ENCODE peak calls at places on chromosome 11, in nine cellular contexts. D, S, Z, O, E, U, X, H and J are unnamed samples.

GRCh38 chr11:76329983-76330382 is 50.9 kb downstream of the THAP12 start:
- DNase-seq in D (peak), S (no peak), Z (no peak), O (no peak), E (no peak), U (no peak), X (no peak), H (peak), J (no peak)

GRCh38 chr11:67483901-67484665 is 1.3 kb downstream of the AIP start:
- DNase-seq in D (no peak), S (no peak), Z (no peak), O (no peak), E (peak), U (no peak), X (no peak), H (no peak), J (no peak)

GRCh38 chr11:131279685-131280084 is 90.7 kb upstream of the NTM start:
- DNase-seq in D (no peak), S (no peak), Z (no peak), O (no peak), E (no peak), U (no peak), X (no peak), H (no peak), J (no peak)

GRCh38 chr11:64629796-64630562 is 39.0 kb downstream of the SLC22A12 start:
- DNase-seq in D (no peak), S (no peak), Z (peak), O (no peak), E (no peak), U (no peak), X (no peak), H (no peak), J (no peak)

GRCh38 chr11:36240746-36241295 is 48.4 kb downstream of the COMMD9 start:
- DNase-seq in D (no peak), S (no peak), Z (no peak), O (no peak), E (no peak), U (no peak), X (no peak), H (no peak), J (no peak)

GRCh38 chr11:128328955-128329551 is 258.3 kb downstream of the ETS1 start:
- DNase-seq in D (no peak), S (peak), Z (no peak), O (no peak), E (peak), U (no peak), X (no peak), H (no peak), J (no peak)

GRCh38 chr11:44223261-44223660 is 86.7 kb downstream of the ALX4 start:
- DNase-seq in D (no peak), S (no peak), Z (no peak), O (no peak), E (no peak), U (no peak), X (peak), H (no peak), J (no peak)

GRCh38 chr11:24324211-24324610 is 172.6 kb upstream of the LUZP2 start:
- DNase-seq in D (no peak), S (no peak), Z (no peak), O (no peak), E (no peak), U (no peak), X (no peak), H (no peak), J (no peak)

GRCh38 chr11:78156081-78156844 is 16.8 kb upstream of the ALG8 start:
- DNase-seq in D (no peak), S (no peak), Z (no peak), O (no peak), E (no peak), U (no peak), X (no peak), H (no peak), J (no peak)

GRCh38 chr11:60390389-60390788 is 5.9 kb upstream of the MS4A14 start:
- DNase-seq in D (no peak), S (no peak), Z (no peak), O (no peak), E (no peak), U (no peak), X (no peak), H (no peak), J (no peak)

GRCh38 chr11:134332189-134332631 is 422 bp downstream of the GLB1L2 start:
- DNase-seq in D (no peak), S (no peak), Z (peak), O (no peak), E (no peak), U (no peak), X (no peak), H (no peak), J (no peak)

GRCh38 chr11:116234989-116235567 is 537.7 kb downstream of the BUD13 start:
- DNase-seq in D (no peak), S (no peak), Z (no peak), O (no peak), E (no peak), U (no peak), X (no peak), H (no peak), J (no peak)

GRCh38 chr11:13030857-13031256 is 21.7 kb downstream of the RASSF10 start:
- DNase-seq in D (no peak), S (peak), Z (no peak), O (peak), E (peak), U (peak), X (no peak), H (peak), J (no peak)

GRCh38 chr11:13238879-13239514 is 38.6 kb upstream of the BMAL1 start:
- DNase-seq in D (no peak), S (no peak), Z (peak), O (peak), E (no peak), U (no peak), X (peak), H (peak), J (peak)

GRCh38 chr11:104570088-104570701 is 328.1 kb downstream of the CASP12 start:
- DNase-seq in D (no peak), S (no peak), Z (no peak), O (no peak), E (no peak), U (no peak), X (no peak), H (no peak), J (no peak)

DNA sequence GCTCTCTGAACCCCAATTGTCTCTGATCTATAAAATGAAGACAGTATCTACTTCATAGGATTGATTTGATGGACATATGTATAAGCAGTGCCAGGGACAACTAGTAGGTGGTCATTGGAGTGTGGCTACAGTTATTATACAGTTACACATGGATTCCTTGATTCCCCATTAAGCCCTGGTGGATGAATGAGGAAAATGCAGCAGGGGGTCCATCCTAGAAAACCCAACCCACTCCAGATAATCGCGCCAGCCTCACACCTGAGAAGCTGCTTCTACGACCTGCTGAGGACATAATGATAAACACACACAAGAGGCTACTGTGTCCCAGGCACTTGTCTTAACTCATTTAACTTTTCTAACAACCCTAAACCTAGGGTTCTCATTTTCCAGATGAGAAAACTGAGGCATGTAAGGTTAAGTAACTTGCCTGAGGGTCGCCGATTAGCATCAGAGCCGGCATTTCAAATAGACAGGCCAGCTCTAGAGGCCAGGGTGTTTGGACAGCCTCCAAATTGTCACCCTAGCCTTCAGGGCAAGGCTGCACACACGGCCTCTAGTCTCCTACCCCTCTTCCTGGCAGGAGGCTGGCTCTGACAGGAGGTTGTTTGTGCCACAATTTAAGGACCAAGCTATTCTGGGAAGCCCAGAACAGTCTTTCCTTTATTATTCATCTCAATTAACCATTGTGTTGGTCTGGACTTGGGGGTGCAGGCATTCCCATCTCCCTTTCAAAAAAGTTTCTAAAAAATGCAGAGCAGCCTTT is 3.8 kb upstream of the C11orf91 start:
- DNase-seq in D (no peak), S (no peak), Z (no peak), O (no peak), E (no peak), U (no peak), X (no peak), H (no peak), J (no peak)
- TF ChIP-seq CTCF in D (peak), S (no peak), Z (no peak), O (no peak), E (no peak), U (no peak), X (peak), H (no peak), J (no peak)

GRCh38 chr11:75225794-75226193 is 14.8 kb upstream of the TPBGL start:
- DNase-seq in D (no peak), S (no peak), Z (no peak), O (no peak), E (no peak), U (peak), X (no peak), H (no peak), J (no peak)
- TF ChIP-seq CTCF in D (no peak), S (no peak), Z (no peak), O (no peak), E (no peak), U (no peak), X (no peak), H (no peak), J (no peak)

GRCh38 chr11:120646206-120646605 is 134.7 kb downstream of the GRIK4 start:
- DNase-seq in D (no peak), S (no peak), Z (no peak), O (no peak), E (no peak), U (peak), X (no peak), H (no peak), J (no peak)
- TF ChIP-seq CTCF in D (no peak), S (no peak), Z (no peak), O (no peak), E (no peak), U (no peak), X (no peak), H (no peak), J (no peak)

GRCh38 chr11:101993172-101993571 is 54.1 kb upstream of the CFAP300 start:
- DNase-seq in D (no peak), S (no peak), Z (no peak), O (no peak), E (no peak), U (no peak), X (no peak), H (no peak), J (no peak)

GRCh38 chr11:101987370-101987769 is 59.9 kb upstream of the CFAP300 start:
- DNase-seq in D (no peak), S (no peak), Z (no peak), O (no peak), E (no peak), U (no peak), X (no peak), H (no peak), J (no peak)
- TF ChIP-seq CTCF in D (peak), S (no peak), Z (no peak), O (no peak), E (no peak), U (no peak), X (no peak), H (no peak), J (no peak)

GRCh38 chr11:69403556-69404215 is 77.8 kb upstream of the LINC01488 start:
- DNase-seq in D (no peak), S (no peak), Z (no peak), O (no peak), E (peak), U (no peak), X (peak), H (no peak), J (no peak)

GRCh38 chr11:69401715-69402114 is 79.7 kb upstream of the LINC01488 start:
- DNase-seq in D (no peak), S (no peak), Z (no peak), O (no peak), E (no peak), U (no peak), X (no peak), H (no peak), J (no peak)

GRCh38 chr11:69400140-69400539 is 81.3 kb upstream of the LINC01488 start:
- DNase-seq in D (no peak), S (no peak), Z (no peak), O (no peak), E (peak), U (peak), X (no peak), H (no peak), J (no peak)

GRCh38 chr11:69400769-69401590 is 80.5 kb upstream of the LINC01488 start:
- DNase-seq in D (no peak), S (no peak), Z (no peak), O (no peak), E (peak), U (peak), X (no peak), H (no peak), J (no peak)

GRCh38 chr11:69402251-69402892 is 79.1 kb upstream of the LINC01488 start:
- DNase-seq in D (no peak), S (no peak), Z (no peak), O (no peak), E (peak), U (no peak), X (no peak), H (no peak), J (no peak)
- TF ChIP-seq CTCF in D (no peak), S (no peak), Z (no peak), O (no peak), E (no peak), U (no peak), X (no peak), H (no peak), J (no peak)

DNA sequence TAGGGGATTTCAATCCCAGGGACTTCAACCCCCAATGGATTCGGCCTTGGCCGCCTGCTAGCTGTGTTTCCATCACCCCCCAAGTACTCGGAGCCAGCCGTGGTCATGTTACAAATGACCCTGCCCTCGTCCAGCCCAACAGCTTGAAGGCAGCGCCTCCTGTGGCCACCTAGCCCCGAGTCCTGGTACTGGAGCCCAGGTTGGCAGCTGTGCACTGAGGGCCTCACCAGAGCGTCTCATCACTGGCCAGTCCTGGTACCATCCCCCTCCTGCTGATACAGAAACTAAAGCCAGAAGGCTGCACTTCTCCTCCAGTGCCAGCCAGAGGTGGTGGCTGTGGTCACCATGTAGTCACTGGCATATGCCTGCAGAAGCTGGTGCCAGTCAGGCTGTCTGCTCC is 44.9 kb upstream of the FADD start:
- DNase-seq in D (no peak), S (no peak), Z (peak), O (no peak), E (no peak), U (no peak), X (peak), H (no peak), J (no peak)
- TF ChIP-seq CTCF in D (peak), S (peak), Z (peak), O (peak), E (no peak), U (no peak), X (peak), H (peak), J (no peak)

DNA sequence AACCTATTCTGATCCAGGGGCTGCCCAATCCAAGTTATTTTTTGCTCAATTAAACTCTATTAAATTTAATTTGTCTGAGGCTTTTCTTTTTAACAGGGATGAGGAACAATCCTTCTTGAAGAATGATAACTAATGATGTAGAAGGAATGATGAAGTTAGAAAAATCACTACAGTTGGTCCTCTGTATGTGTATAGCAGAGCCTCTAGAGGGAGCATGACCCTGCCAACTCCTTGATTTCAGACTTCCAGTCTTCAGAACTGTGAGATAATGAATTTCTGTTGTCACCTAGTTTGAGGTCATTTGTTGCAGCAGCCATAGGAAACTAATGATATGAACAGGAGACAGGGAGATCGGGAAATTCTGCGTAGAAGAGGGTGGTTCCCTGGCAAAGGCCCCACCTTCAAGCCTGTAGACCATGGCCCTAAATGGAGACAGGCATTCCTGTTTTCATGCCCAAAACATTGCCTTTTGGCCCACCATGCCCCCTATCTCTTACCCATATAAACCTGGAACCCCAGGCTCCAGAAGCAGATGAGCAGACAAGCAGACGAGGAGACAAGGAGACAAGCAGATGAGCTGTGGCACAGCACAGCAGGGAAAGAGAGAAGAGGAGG is 7.7 kb upstream of the QSER1 start:
- DNase-seq in D (no peak), S (no peak), Z (no peak), O (no peak), E (no peak), U (no peak), X (peak), H (no peak), J (no peak)
- TF ChIP-seq CTCF in D (peak), S (peak), Z (no peak), O (no peak), E (no peak), U (peak), X (peak), H (peak), J (no peak)

DNA sequence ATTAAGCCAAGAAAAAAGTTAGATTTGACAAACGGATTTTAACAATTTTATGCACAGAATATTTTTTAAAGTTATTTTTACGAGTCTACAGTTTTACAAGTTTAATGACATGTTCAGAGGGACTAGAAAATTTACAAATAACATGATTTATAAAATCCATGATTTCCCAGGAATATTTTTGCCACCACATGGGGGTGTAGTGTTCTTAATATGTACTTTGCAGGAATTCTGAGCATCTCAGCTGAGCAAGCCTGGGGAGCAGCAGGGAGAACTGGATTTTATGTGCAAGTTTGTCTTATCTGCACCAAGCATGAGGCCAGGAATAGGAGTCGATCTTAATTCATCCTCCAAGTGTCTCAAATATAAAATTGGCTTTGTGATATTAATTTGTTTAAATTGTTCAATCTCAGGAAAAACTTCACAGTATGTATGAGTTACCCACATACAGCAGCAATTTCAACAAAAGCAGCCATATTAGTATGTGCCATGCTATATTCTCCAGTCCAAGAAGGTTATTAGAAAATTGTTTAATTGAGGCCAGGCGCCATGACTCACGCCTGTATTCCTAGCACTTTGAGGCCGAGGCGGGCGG is 826.3 kb downstream of the DLG2 start:
- DNase-seq in D (no peak), S (no peak), Z (peak), O (no peak), E (no peak), U (no peak), X (peak), H (no peak), J (no peak)
- TF ChIP-seq CTCF in D (peak), S (peak), Z (peak), O (no peak), E (no peak), U (peak), X (peak), H (no peak), J (no peak)

GRCh38 chr11:45544826-45545225 is 120.6 kb downstream of the CHST1 start:
- DNase-seq in D (no peak), S (no peak), Z (no peak), O (no peak), E (no peak), U (no peak), X (no peak), H (no peak), J (no peak)
- TF ChIP-seq CTCF in D (no peak), S (no peak), Z (no peak), O (no peak), E (no peak), U (no peak), X (no peak), H (no peak), J (no peak)